ENCODE peak calls at places on chromosomes 13 and 19, in five cellular contexts. B is GM12864, N is IMR-90, V is mammary epithelial cell, Z is fibroblast of lung. U is an unnamed sample.

GRCh38 chr13:91302070-91302469 is 45.4 kb upstream of the MIR17HG start:
- DNase-seq in B (peak), N (no peak), V (no peak), Z (no peak), U (peak)

GRCh38 chr13:21106089-21106488 is 44.7 kb upstream of the LATS2 start:
- DNase-seq in B (no peak), N (peak), V (no peak), Z (peak), U (no peak)

GRCh38 chr19:41957838-41958366 is 1.2 kb downstream of the RABAC1 start:
- DNase-seq in B (peak), N (peak), V (peak), Z (peak), U (peak)

GRCh38 chr13:111385182-111385857 is 64.9 kb downstream of the TEX29 start:
- DNase-seq in B (no peak), N (no peak), V (no peak), Z (no peak), U (no peak)

GRCh38 chr13:29893438-29893837 is 43.0 kb upstream of the UBL3 start:
- DNase-seq in B (no peak), N (peak), V (no peak), Z (peak), U (no peak)

GRCh38 chr19:35460608-35461007 is 12.6 kb downstream of the FFAR2 start:
- DNase-seq in B (no peak), N (no peak), V (no peak), Z (no peak), U (peak)

GRCh38 chr19:7806876-7807275 is 23.1 kb upstream of the EVI5L start:
- DNase-seq in B (no peak), N (no peak), V (no peak), Z (no peak), U (no peak)

GRCh38 chr19:48274938-48275337 is 5.1 kb downstream of the ZNF114 start:
- DNase-seq in B (no peak), N (no peak), V (no peak), Z (no peak), U (no peak)

GRCh38 chr13:67015976-67016600 is 214.0 kb downstream of the PCDH9 start:
- DNase-seq in B (no peak), N (no peak), V (no peak), Z (no peak), U (no peak)

GRCh38 chr13:33789067-33789606 is 28.8 kb upstream of the RFC3 start:
- DNase-seq in B (no peak), N (no peak), V (no peak), Z (no peak), U (no peak)

GRCh38 chr19:3868770-3869456 is at the start of gene ZFR2:
- DNase-seq in B (no peak), N (no peak), V (no peak), Z (no peak), U (no peak)

GRCh38 chr13:67736646-67737420 is 506.7 kb upstream of the PCDH9 start:
- DNase-seq in B (no peak), N (peak), V (no peak), Z (peak), U (peak)

GRCh38 chr19:49920624-49921363 is 8.2 kb upstream of the ATF5 start:
- DNase-seq in B (no peak), N (no peak), V (no peak), Z (no peak), U (no peak)

GRCh38 chr13:21826214-21827015 is 155.5 kb downstream of the FGF9 start:
- DNase-seq in B (no peak), N (no peak), V (no peak), Z (no peak), U (no peak)

GRCh38 chr19:390386-391198 is 18.4 kb downstream of the C2CD4C start:
- DNase-seq in B (no peak), N (no peak), V (no peak), Z (no peak), U (no peak)

GRCh38 chr13:41621716-41622508 is 164.6 kb downstream of the RGCC start:
- DNase-seq in B (no peak), N (peak), V (no peak), Z (peak), U (no peak)

GRCh38 chr13:60398949-60399589 is 2.0 kb downstream of the TDRD3 start:
- DNase-seq in B (no peak), N (peak), V (no peak), Z (peak), U (no peak)

GRCh38 chr13:107459430-107459829 is 755.9 kb downstream of the LIG4 start:
- DNase-seq in B (no peak), N (peak), V (no peak), Z (peak), U (no peak)

GRCh38 chr19:46442808-46443450 is 14.2 kb upstream of the PNMA8C start:
- DNase-seq in B (no peak), N (peak), V (peak), Z (peak), U (no peak)

GRCh38 chr19:35742121-35742724 is at the start of gene IGFLR1:
- DNase-seq in B (peak), N (no peak), V (no peak), Z (no peak), U (peak)

GRCh38 chr19:49455729-49456128 is 2.7 kb downstream of the ALDH16A1 start:
- DNase-seq in B (no peak), N (no peak), V (no peak), Z (no peak), U (no peak)

GRCh38 chr13:49995535-49996165 is 1.2 kb upstream of the TRIM13 start:
- DNase-seq in B (no peak), N (no peak), V (no peak), Z (peak), U (peak)

GRCh38 chr19:55305983-55306562 is 19.1 kb downstream of the TMEM150B start:
- DNase-seq in B (no peak), N (no peak), V (no peak), Z (no peak), U (peak)
- H3K4me3 ChIP-seq in B (no peak), N (no peak), V (no peak), Z (no peak), U (no peak)

GRCh38 chr19:11611730-11612129 is 14.4 kb downstream of the ZNF627 start:
- DNase-seq in B (no peak), N (no peak), V (no peak), Z (no peak), U (no peak)

GRCh38 chr19:11617207-11618062 is 20.2 kb downstream of the ZNF627 start:
- DNase-seq in B (no peak), N (no peak), V (no peak), Z (peak), U (no peak)

GRCh38 chr19:11612816-11613511 is 15.7 kb downstream of the ZNF627 start:
- DNase-seq in B (no peak), N (no peak), V (no peak), Z (no peak), U (no peak)
- TF ChIP-seq CTCF in B (peak), N (no peak), V (no peak), Z (no peak), U (no peak)

GRCh38 chr19:5503598-5503997 is 48.4 kb downstream of the ZNRF4 start:
- DNase-seq in B (no peak), N (no peak), V (no peak), Z (no peak), U (peak)

GRCh38 chr19:5501907-5502306 is 46.7 kb downstream of the ZNRF4 start:
- DNase-seq in B (no peak), N (no peak), V (no peak), Z (no peak), U (no peak)

GRCh38 chr19:5507056-5507624 is 51.9 kb downstream of the ZNRF4 start:
- DNase-seq in B (no peak), N (no peak), V (no peak), Z (no peak), U (no peak)

GRCh38 chr19:5498817-5499535 is 43.8 kb downstream of the ZNRF4 start:
- DNase-seq in B (no peak), N (no peak), V (no peak), Z (no peak), U (no peak)

DNA sequence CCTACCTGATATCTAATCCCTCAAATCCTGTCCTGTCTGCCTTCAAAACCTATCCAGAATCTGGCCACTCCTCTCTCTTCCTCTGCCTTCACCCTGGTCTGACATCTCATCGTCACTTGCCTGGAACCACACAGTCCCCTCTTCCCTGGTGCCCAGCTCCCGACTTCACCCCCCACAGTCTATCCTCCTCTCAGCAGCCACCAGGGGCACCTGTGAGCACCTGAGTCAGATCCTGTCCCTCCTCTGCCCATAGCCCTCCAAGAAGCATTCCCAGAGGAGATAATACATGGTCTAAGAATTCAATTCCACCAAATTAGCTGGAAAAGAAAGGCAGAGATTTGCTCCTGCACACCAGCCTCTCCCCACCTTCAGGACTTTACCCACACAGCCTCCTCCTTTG is 48.9 kb downstream of the ZNRF4 start:
- DNase-seq in B (no peak), N (no peak), V (no peak), Z (no peak), U (no peak)
- H3K4me3 ChIP-seq in B (no peak), N (no peak), V (no peak), Z (no peak), U (no peak)

GRCh38 chr19:8832132-8833021 is at the start of the genes MBD3L1 and ZNF558:
- DNase-seq in B (peak), N (peak), V (peak), Z (peak), U (peak)
- TF ChIP-seq CTCF in B (no peak), N (peak), V (no peak), Z (no peak), U (peak)

DNA sequence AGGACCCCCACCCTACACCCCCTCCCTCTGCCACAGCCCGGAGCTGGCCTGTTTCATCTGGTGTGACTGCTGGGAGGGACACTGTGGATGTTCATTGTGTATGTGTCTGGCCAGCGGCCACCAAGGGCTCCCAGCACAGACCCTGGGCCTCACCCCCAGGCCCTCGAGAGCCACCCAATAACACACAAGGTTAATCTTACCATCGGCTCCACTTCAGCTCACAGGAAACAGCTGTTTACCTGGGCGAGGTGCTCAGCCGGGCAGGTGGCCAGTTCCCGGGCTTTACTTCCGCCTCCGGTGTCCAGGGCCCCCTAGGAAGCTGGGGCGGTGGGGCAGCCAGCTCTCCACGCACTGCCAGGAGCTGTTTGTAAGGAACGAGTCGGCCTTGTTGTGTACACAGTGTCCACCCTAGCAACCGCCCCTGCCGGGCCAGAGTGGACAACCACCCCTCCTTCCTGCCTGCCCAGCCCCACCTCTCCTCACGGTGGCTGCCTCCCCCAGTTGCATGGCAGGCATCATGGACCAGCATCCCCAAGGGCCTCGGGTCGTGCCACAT is 49.5 kb downstream of the COMP start:
- DNase-seq in B (no peak), N (no peak), V (no peak), Z (no peak), U (no peak)
- H3K4me3 ChIP-seq in B (no peak), N (no peak), V (no peak), Z (no peak), U (no peak)

DNA sequence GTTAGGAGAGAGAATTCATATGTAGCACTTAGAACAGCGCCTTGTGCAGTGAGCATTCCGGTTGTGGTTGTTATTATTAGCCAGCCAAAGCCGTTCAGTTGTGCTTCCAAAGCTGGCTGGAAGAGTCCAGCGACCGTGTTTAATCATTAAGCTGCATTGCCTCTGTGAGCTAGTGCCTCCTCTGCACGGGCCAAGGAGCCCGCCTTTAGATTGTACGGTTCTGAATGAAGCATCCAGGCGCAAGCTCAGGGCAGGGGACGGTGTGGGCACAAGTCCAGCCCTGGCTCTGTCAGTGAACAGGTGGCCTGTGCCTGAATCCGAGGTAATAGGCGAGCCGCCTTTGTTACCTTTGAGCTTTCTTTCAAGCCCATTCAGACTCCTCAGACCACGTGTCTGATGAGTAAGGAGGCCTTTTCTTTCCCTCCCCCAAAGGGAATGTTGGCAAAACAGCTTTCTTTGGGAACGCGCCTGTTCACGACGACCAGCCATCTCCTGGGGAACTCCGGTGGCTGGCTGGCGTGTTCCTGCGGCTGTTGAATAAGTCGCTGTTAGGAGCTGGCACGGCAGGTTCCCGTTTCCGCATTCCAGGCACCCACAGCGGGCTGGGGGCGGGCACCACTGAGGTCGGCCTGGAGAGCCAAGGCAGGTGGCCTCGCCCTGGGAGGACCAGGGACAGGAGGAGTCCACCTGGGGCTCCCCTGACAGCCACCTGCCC is 25.1 kb downstream of the SIPA1L3 start:
- DNase-seq in B (no peak), N (peak), V (peak), Z (peak), U (peak)
- TF ChIP-seq CTCF in B (no peak), N (peak), V (peak), Z (peak), U (no peak)

DNA sequence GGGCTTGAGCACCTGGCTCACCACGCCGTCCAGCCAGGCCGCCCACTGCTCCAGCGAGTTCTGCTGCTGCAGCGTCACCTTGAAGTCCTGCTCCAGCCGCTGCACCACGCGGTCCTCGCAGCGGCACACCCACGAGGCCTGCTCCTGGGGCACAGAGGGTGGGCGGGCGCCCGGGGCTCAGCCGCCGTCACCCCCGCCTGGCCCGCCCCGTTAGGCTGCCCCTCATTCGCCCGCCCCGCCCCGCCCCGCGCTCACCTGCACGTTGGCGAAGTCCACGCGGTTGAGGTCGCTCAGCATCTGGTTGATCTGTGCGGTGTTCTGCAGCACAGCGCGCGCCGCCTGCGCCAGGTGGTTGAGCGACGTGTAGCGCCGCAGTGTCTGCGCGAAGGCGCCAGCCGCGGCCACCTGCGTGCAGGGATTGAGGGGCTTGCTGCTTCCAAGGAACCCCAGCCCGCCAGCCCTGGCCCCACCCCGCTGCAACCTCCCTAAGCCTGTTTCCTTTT is 11.3 kb downstream of the DCAF15 start:
- DNase-seq in B (no peak), N (no peak), V (no peak), Z (no peak), U (no peak)
- H3K4me3 ChIP-seq in B (no peak), N (no peak), V (no peak), Z (no peak), U (no peak)

U was measured in GM12865.